ENCODE peak calls at places on chromosomes 1 and 21, in four cellular contexts. F, E, M and S are unnamed samples.

GRCh38 chr1:43708006-43708412 is 673 bp downstream of the ST3GAL3 start:
- DNase-seq in F (no peak), E (no peak), M (no peak), S (no peak)

GRCh38 chr1:7648761-7649384 is 122.2 kb upstream of the VAMP3 start:
- DNase-seq in F (no peak), E (no peak), M (no peak), S (peak; percentile 77)

GRCh38 chr1:2556277-2557145 is at the start of gene TNFRSF14:
- DNase-seq in F (peak; percentile 95), E (no peak), M (peak; percentile 71), S (peak; percentile 36)

GRCh38 chr21:28253378-28253777 is 739.3 kb downstream of the LTN1 start:
- DNase-seq in F (no peak), E (no peak), M (no peak), S (no peak)

GRCh38 chr1:200891774-200892157 is 2.9 kb upstream of the INAVA start:
- DNase-seq in F (peak; percentile 5), E (no peak), M (no peak), S (no peak)

GRCh38 chr21:44527983-44528633 is 11.9 kb downstream of the KRTAP10-1 start:
- DNase-seq in F (no peak), E (no peak), M (no peak), S (no peak)

GRCh38 chr1:151476083-151476482 is 16.8 kb upstream of the POGZ start:
- DNase-seq in F (no peak), E (no peak), M (no peak), S (no peak)

GRCh38 chr1:16618719-16619118 is 5.4 kb upstream of the NBPF1 start:
- DNase-seq in F (no peak), E (no peak), M (peak; percentile 62), S (no peak)

GRCh38 chr1:71565267-71565666 is 484.4 kb upstream of the ZRANB2 start:
- DNase-seq in F (no peak), E (no peak), M (no peak), S (no peak)

GRCh38 chr21:25664462-25665070 is 25.5 kb downstream of the JAM2 start:
- DNase-seq in F (no peak), E (no peak), M (no peak), S (no peak)

GRCh38 chr21:27132270-27132669 is 165.4 kb upstream of the ADAMTS5 start:
- DNase-seq in F (no peak), E (no peak), M (no peak), S (no peak)

GRCh38 chr1:32881871-32882850 is 4.1 kb upstream of the HPCA start:
- DNase-seq in F (no peak), E (no peak), M (no peak), S (no peak)

GRCh38 chr1:59020151-59020997 is 236.5 kb upstream of the JUN start:
- DNase-seq in F (no peak), E (peak; percentile 87), M (no peak), S (peak; percentile 62)

GRCh38 chr1:238701024-238701423 is 685.3 kb upstream of the CHRM3 start:
- DNase-seq in F (no peak), E (no peak), M (no peak), S (no peak)

GRCh38 chr1:38466486-38466885 is 393.1 kb downstream of the RRAGC start:
- DNase-seq in F (no peak), E (no peak), M (no peak), S (no peak)

GRCh38 chr21:38910390-38911008 is 104.8 kb downstream of the ETS2 start:
- DNase-seq in F (no peak), E (no peak), M (no peak), S (no peak)

GRCh38 chr1:156126701-156127534 is 12.4 kb downstream of the LMNA start:
- DNase-seq in F (no peak), E (peak; percentile 86), M (no peak), S (peak; percentile 97)

GRCh38 chr1:193566735-193567134 is 380.3 kb upstream of the B3GALT2 start:
- DNase-seq in F (no peak), E (no peak), M (no peak), S (no peak)

GRCh38 chr1:9275567-9276034 is 17.1 kb upstream of the SPSB1 start:
- DNase-seq in F (peak; percentile 76), E (peak; percentile 59), M (peak; percentile 62), S (peak; percentile 84)

GRCh38 chr1:228793032-228793431 is 57.8 kb downstream of the RHOU start:
- DNase-seq in F (no peak), E (no peak), M (no peak), S (no peak)

GRCh38 chr1:44826375-44827196 is 16.5 kb downstream of the PTCH2 start:
- DNase-seq in F (no peak), E (no peak), M (peak; percentile 59), S (peak; percentile 88)

GRCh38 chr1:12202577-12202976 is 27.3 kb upstream of the VPS13D start:
- DNase-seq in F (no peak), E (no peak), M (no peak), S (no peak)
- TF ChIP-seq SPI1 in F (no peak), E (no peak), M (no peak), S (no peak)

DNA sequence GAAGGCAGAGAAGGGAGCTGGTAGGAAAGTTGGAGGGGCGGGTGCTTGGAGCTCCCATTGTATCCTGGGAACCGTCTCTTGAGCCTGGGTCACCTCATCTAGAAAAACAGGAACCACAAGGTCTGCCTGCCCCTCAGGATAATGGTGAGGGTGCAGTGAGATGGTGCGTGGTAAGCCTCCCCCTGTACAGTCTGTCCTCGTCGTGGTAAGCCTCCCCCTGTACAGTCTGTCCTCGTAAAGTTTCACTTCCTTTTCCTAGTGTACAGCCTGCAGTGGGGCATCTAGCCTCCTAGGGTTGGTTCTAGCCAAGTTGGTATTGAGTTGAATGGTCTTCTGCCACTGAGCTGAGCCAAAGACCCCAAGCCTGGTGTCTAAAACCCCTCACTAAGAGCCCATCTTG is 66.5 kb upstream of the IGSF21 start:
- DNase-seq in F (peak; percentile 28), E (no peak), M (no peak), S (peak; percentile 0)
- TF ChIP-seq POLR2AphosphoS5 in F (no peak), E (no peak), M (no peak), S (no peak)

GRCh38 chr21:41228958-41229357 is 61.0 kb downstream of the BACE2 start:
- DNase-seq in F (no peak), E (no peak), M (no peak), S (no peak)

GRCh38 chr21:41228006-41228370 is 60.0 kb downstream of the BACE2 start:
- DNase-seq in F (no peak), E (no peak), M (no peak), S (no peak)

GRCh38 chr21:41228492-41228891 is 60.5 kb downstream of the BACE2 start:
- DNase-seq in F (no peak), E (no peak), M (no peak), S (no peak)

GRCh38 chr21:41227357-41228005 is 59.5 kb downstream of the BACE2 start:
- DNase-seq in F (no peak), E (no peak), M (no peak), S (no peak)

DNA sequence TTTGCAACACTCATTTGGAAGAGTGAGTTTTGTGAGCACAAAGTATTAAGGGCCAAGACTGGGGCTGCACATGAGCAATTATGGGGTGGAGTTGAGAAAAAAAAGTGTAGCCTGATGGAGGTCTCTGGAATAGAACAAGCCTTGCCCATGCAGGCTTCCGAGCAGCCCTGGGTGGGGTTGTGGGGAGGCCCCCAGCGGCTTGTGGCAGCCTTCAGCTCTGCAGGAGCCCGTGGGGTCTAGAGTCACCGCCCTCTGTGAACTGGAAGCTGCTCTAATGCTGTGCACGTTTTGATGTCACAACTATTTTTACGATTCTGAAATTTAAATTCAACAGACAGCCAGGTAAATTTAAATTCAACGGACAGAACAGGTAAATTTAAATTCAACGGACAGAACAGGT is 58.9 kb downstream of the BACE2 start:
- DNase-seq in F (no peak), E (no peak), M (no peak), S (no peak)
- TF ChIP-seq SPI1 in F (no peak), E (no peak), M (no peak), S (no peak)

GRCh38 chr1:224623743-224624333 is 7.7 kb downstream of the CNIH3 start:
- DNase-seq in F (peak; percentile 41), E (peak; percentile 20), M (no peak), S (no peak)
- TF ChIP-seq POLR2AphosphoS5 in F (no peak), E (no peak), M (no peak), S (no peak)

GRCh38 chr1:26370591-26371382 is 1.8 kb downstream of the ZNF683 start:
- DNase-seq in F (no peak), E (no peak), M (no peak), S (no peak)

GRCh38 chr1:26375081-26375480 is 2.5 kb upstream of the ZNF683 start:
- DNase-seq in F (no peak), E (no peak), M (no peak), S (no peak)

GRCh38 chr1:26373281-26373680 is 731 bp upstream of the ZNF683 start:
- DNase-seq in F (no peak), E (no peak), M (no peak), S (no peak)

GRCh38 chr1:26373789-26374188 is 1.2 kb upstream of the ZNF683 start:
- DNase-seq in F (no peak), E (no peak), M (no peak), S (no peak)

GRCh38 chr1:26372039-26372438 is 511 bp downstream of the ZNF683 start:
- DNase-seq in F (no peak), E (no peak), M (no peak), S (no peak)
- TF ChIP-seq SPI1 in F (no peak), E (no peak), M (no peak), S (no peak)